ENCODE peak calls at places on chromosomes 16 and 17, in seven cellular contexts. One of them, this sample, is unnamed.

GRCh38 chr16:83054302-83054701 is 427.5 kb downstream of the CDH13 start:
- DNase-seq in HAP-1: no peak
- DNase-seq in right lobe of liver: no peak
- DNase-seq in thoracic aorta: no peak
- DNase-seq in neural progenitor cell: no peak
- DNase-seq in MM.1S: no peak
- DNase-seq in upper lobe of right lung: no peak
- DNase-seq in this sample: no peak

GRCh38 chr16:58196898-58197313 is 1.0 kb downstream of the CSNK2A2 start:
- DNase-seq in upper lobe of right lung: no peak
- DNase-seq in right lobe of liver: no peak
- DNase-seq in neural progenitor cell: peak; percentile 19
- DNase-seq in HAP-1: no peak
- DNase-seq in MM.1S: no peak
- DNase-seq in thoracic aorta: no peak
- DNase-seq in this sample: no peak

GRCh38 chr16:9441021-9441420 is 349.6 kb downstream of the HAPSTR1 start:
- DNase-seq in thoracic aorta: no peak
- DNase-seq in MM.1S: peak; percentile 42
- DNase-seq in neural progenitor cell: peak; percentile 20
- DNase-seq in HAP-1: no peak
- DNase-seq in upper lobe of right lung: no peak
- DNase-seq in right lobe of liver: no peak
- DNase-seq in this sample: no peak

GRCh38 chr17:27846042-27846655 is 45.8 kb upstream of the NOS2 start:
- DNase-seq in MM.1S: no peak
- DNase-seq in thoracic aorta: no peak
- DNase-seq in HAP-1: no peak
- DNase-seq in right lobe of liver: no peak
- DNase-seq in upper lobe of right lung: no peak
- DNase-seq in neural progenitor cell: no peak
- DNase-seq in this sample: no peak

GRCh38 chr17:77491921-77492445 is 351.2 kb downstream of the SEC14L1 start:
- DNase-seq in HAP-1: no peak
- DNase-seq in MM.1S: peak; percentile 97
- DNase-seq in upper lobe of right lung: peak; percentile 54
- DNase-seq in right lobe of liver: no peak
- DNase-seq in thoracic aorta: no peak
- DNase-seq in neural progenitor cell: no peak
- DNase-seq in this sample: no peak

GRCh38 chr16:3443108-3444031 is at the start of the genes NAA60 and ZNF597:
- DNase-seq in MM.1S: peak; percentile 89
- DNase-seq in right lobe of liver: peak; percentile 77
- DNase-seq in thoracic aorta: peak; percentile 45
- DNase-seq in upper lobe of right lung: peak; percentile 88
- DNase-seq in neural progenitor cell: peak; percentile 92
- DNase-seq in HAP-1: peak; percentile 95
- DNase-seq in this sample: peak; percentile 75

GRCh38 chr17:81401727-81402529 is 6.7 kb downstream of the BAHCC1 start:
- DNase-seq in upper lobe of right lung: no peak
- DNase-seq in MM.1S: no peak
- DNase-seq in neural progenitor cell: peak; percentile 69
- DNase-seq in thoracic aorta: no peak
- DNase-seq in HAP-1: peak; percentile 62
- DNase-seq in right lobe of liver: no peak
- DNase-seq in this sample: no peak

GRCh38 chr17:75983501-75984181 is 4.6 kb downstream of the TEN1 start:
- DNase-seq in thoracic aorta: no peak
- DNase-seq in MM.1S: no peak
- DNase-seq in upper lobe of right lung: peak; percentile 72
- DNase-seq in neural progenitor cell: no peak
- DNase-seq in HAP-1: peak; percentile 93
- DNase-seq in right lobe of liver: peak; percentile 68
- DNase-seq in this sample: no peak

DNA sequence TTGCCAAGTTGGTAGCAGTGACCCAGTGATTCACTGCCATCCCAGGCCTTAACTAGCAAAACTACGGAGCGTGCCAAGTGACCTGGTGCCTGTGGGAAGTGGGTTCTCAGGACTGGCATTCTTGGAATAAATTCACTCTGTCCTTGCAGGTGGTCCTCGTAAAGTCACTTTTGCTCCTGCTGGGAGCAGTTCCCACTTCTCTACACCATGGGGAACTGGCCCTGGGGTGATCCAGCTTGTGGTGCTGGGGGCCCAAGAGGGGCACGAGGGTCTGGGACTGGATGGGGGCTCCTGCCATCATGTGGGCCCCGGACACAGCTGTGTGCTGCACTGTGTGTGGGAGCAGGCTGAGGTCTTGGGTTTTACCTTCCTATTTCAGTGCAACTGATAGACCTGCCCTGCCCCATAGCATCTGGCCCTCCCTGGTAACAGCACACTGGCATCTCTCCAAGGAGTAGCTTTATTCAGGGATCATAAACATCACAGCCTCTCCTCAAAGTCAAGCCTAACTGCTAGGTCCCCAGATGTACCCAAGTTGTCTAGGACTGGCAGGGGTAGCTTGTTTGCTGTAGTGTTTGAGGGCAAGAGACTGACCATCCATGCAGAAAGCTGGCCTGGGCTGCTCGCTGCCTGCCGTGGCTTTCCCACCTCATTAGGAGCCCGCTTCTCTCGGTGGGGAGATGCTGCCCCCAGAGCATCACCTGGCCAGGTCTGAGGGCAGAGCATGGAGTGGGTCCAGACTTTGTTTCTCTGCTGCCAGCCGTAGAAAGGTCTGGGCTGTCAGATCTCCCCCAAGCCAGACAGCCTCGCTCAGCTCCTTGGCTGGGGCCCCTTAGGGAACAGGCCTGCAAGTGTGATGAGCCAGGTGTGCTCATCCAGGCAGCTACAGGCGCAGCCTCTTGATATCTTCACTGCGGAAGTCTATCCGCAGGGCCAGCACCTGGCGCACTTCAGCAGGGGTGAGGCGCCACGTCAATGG is 26.0 kb downstream of the FCSK start:
- DNase-seq in HAP-1: no peak
- DNase-seq in upper lobe of right lung: no peak
- DNase-seq in MM.1S: no peak
- DNase-seq in right lobe of liver: no peak
- DNase-seq in neural progenitor cell: no peak
- DNase-seq in thoracic aorta: no peak
- DNase-seq in this sample: no peak
- H3K36me3 ChIP-seq in HAP-1: peaks cover 45% of the 10 kb centered on the region
- H3K36me3 ChIP-seq in upper lobe of right lung: peaks cover 61% of the 10 kb centered on the region
- H3K36me3 ChIP-seq in MM.1S: no peaks in the 10 kb centered on the region
- H3K36me3 ChIP-seq in right lobe of liver: peaks cover 23% of the 10 kb centered on the region
- H3K36me3 ChIP-seq in neural progenitor cell: no peaks in the 10 kb centered on the region
- H3K36me3 ChIP-seq in thoracic aorta: peaks cover 30% of the 10 kb centered on the region
- H3K36me3 ChIP-seq in this sample: peaks cover 44% of the 10 kb centered on the region

DNA sequence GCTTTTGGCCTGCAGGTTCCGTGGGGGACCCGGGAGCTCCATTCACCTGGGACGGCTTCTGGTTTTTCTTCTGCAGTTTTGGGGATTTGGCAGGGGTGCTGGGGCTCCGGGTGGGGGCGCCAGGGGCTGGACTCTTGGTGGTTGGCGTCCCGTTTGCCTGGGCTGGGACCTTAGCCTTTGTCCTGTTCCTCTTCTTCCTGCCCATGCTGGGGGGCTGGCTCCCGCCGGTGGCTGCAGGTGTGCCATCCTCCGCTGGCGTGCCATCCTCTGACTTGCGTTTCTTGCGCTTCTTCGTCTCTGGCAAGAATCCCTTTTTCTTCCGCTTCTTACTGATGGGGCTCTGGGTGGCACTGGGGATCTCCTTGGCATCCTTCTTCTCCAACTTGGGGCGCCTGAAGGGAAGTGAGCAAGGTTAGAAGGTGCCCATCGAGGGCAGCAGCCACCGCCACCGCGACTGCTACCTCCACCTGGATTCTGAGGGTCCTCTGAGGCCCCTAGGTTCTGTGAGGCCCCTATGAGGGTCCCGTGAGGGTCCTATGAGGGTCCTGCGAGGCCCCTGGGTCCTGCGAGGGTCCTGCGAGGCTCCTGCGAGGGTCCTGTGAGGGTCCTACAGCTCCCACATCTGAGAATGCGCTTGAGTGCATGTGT is 15.5 kb downstream of the MYBBP1A start:
- DNase-seq in right lobe of liver: no peak
- DNase-seq in neural progenitor cell: no peak
- DNase-seq in thoracic aorta: no peak
- DNase-seq in upper lobe of right lung: no peak
- DNase-seq in HAP-1: no peak
- DNase-seq in MM.1S: no peak
- DNase-seq in this sample: no peak
- H3K36me3 ChIP-seq in right lobe of liver: peaks cover 4% of the 10 kb centered on the region
- H3K36me3 ChIP-seq in neural progenitor cell: no peaks in the 10 kb centered on the region
- H3K36me3 ChIP-seq in thoracic aorta: peaks cover 24% of the 10 kb centered on the region
- H3K36me3 ChIP-seq in upper lobe of right lung: peaks cover 54% of the 10 kb centered on the region
- H3K36me3 ChIP-seq in HAP-1: peaks cover 71% of the 10 kb centered on the region
- H3K36me3 ChIP-seq in MM.1S: peaks cover 3% of the 10 kb centered on the region
- H3K36me3 ChIP-seq in this sample: peaks cover 61% of the 10 kb centered on the region

DNA sequence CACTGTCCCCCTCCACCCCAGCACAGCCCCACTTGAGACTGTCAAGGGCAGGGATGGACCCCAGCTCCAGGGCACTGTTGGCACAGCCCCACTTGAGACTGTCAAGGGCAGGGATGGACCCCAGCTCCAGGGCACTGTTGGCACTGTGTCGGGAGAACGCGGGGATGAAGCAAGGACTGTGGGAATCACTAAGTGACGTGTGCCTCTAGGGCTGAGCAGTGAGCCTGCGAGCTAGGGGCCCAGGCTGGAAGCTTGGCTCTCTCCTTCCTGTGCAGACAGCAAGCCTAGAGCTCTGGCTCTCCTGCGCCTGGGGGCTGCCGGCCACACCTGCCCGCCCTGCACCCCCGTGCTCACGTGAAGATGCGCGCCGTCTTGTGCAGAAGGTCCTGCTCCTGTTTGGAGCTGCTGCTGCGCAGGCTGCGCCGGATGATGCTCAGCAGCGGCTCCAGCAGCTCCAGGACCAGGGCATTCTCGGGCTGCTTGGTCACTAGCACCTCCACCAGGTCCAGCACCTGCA is 11.0 kb downstream of the MYBBP1A start:
- DNase-seq in MM.1S: no peak
- DNase-seq in HAP-1: no peak
- DNase-seq in neural progenitor cell: no peak
- DNase-seq in upper lobe of right lung: no peak
- DNase-seq in right lobe of liver: no peak
- DNase-seq in thoracic aorta: no peak
- DNase-seq in this sample: no peak
- H3K36me3 ChIP-seq in MM.1S: peaks cover 3% of the 10 kb centered on the region
- H3K36me3 ChIP-seq in HAP-1: peaks cover 94% of the 10 kb centered on the region
- H3K36me3 ChIP-seq in neural progenitor cell: no peaks in the 10 kb centered on the region
- H3K36me3 ChIP-seq in upper lobe of right lung: peaks cover 81% of the 10 kb centered on the region
- H3K36me3 ChIP-seq in right lobe of liver: peaks cover 9% of the 10 kb centered on the region
- H3K36me3 ChIP-seq in thoracic aorta: peaks cover 51% of the 10 kb centered on the region
- H3K36me3 ChIP-seq in this sample: peaks cover 92% of the 10 kb centered on the region

GRCh38 chr17:45009676-45010467 is 41.6 kb downstream of the DCAKD start:
- DNase-seq in HAP-1: no peak
- DNase-seq in MM.1S: no peak
- DNase-seq in neural progenitor cell: no peak
- DNase-seq in right lobe of liver: no peak
- DNase-seq in upper lobe of right lung: no peak
- DNase-seq in thoracic aorta: no peak
- DNase-seq in this sample: no peak

GRCh38 chr17:45006927-45007461 is 38.9 kb upstream of the C1QL1 start:
- DNase-seq in MM.1S: no peak
- DNase-seq in right lobe of liver: no peak
- DNase-seq in upper lobe of right lung: no peak
- DNase-seq in neural progenitor cell: peak; percentile 50
- DNase-seq in HAP-1: no peak
- DNase-seq in thoracic aorta: no peak
- DNase-seq in this sample: no peak

GRCh38 chr17:45005700-45006099 is 37.6 kb upstream of the C1QL1 start:
- DNase-seq in right lobe of liver: no peak
- DNase-seq in neural progenitor cell: no peak
- DNase-seq in HAP-1: no peak
- DNase-seq in thoracic aorta: no peak
- DNase-seq in upper lobe of right lung: no peak
- DNase-seq in MM.1S: no peak
- DNase-seq in this sample: no peak

GRCh38 chr17:45011767-45012166 is 39.7 kb downstream of the DCAKD start:
- DNase-seq in HAP-1: no peak
- DNase-seq in MM.1S: no peak
- DNase-seq in right lobe of liver: no peak
- DNase-seq in neural progenitor cell: no peak
- DNase-seq in thoracic aorta: no peak
- DNase-seq in upper lobe of right lung: no peak
- DNase-seq in this sample: no peak

GRCh38 chr17:45008191-45008590 is 40.1 kb upstream of the C1QL1 start:
- DNase-seq in MM.1S: no peak
- DNase-seq in neural progenitor cell: no peak
- DNase-seq in HAP-1: no peak
- DNase-seq in upper lobe of right lung: no peak
- DNase-seq in right lobe of liver: no peak
- DNase-seq in thoracic aorta: no peak
- DNase-seq in this sample: no peak
- H3K36me3 ChIP-seq in MM.1S: no peaks in the 10 kb centered on the region
- H3K36me3 ChIP-seq in neural progenitor cell: no peaks in the 10 kb centered on the region
- H3K36me3 ChIP-seq in HAP-1: no peaks in the 10 kb centered on the region
- H3K36me3 ChIP-seq in upper lobe of right lung: no peaks in the 10 kb centered on the region
- H3K36me3 ChIP-seq in right lobe of liver: no peaks in the 10 kb centered on the region
- H3K36me3 ChIP-seq in thoracic aorta: no peaks in the 10 kb centered on the region
- H3K36me3 ChIP-seq in this sample: no peaks in the 10 kb centered on the region

GRCh38 chr16:86542756-86543750 is 12.0 kb downstream of the MTHFSD start:
- DNase-seq in neural progenitor cell: no peak
- DNase-seq in upper lobe of right lung: peak; percentile 49
- DNase-seq in HAP-1: no peak
- DNase-seq in MM.1S: no peak
- DNase-seq in right lobe of liver: no peak
- DNase-seq in thoracic aorta: no peak
- DNase-seq in this sample: no peak
- H3K36me3 ChIP-seq in neural progenitor cell: no peaks in the 10 kb centered on the region
- H3K36me3 ChIP-seq in upper lobe of right lung: peaks cover 68% of the 10 kb centered on the region
- H3K36me3 ChIP-seq in HAP-1: peaks cover 36% of the 10 kb centered on the region
- H3K36me3 ChIP-seq in MM.1S: no peaks in the 10 kb centered on the region
- H3K36me3 ChIP-seq in right lobe of liver: peaks cover 37% of the 10 kb centered on the region
- H3K36me3 ChIP-seq in thoracic aorta: peaks cover 40% of the 10 kb centered on the region
- H3K36me3 ChIP-seq in this sample: peaks cover 59% of the 10 kb centered on the region

DNA sequence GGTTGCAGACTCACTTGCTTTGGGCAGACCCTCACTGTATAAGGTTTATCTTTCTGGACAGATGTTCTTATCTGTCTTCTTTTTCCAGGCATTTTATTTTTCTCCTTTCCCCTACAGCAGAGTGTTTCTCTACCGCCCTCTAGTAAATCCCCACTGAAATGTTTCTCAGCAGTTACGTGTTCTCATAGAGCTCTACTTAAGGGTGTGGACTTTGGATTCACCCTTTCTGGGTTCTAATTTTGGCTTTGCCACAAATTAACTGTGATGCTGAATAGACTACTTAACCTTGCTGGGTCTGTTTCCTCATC is 2.0 kb downstream of the ADAT1 start:
- DNase-seq in right lobe of liver: no peak
- DNase-seq in MM.1S: peak; percentile 9
- DNase-seq in HAP-1: no peak
- DNase-seq in thoracic aorta: no peak
- DNase-seq in upper lobe of right lung: no peak
- DNase-seq in neural progenitor cell: peak; percentile 52
- DNase-seq in this sample: no peak
- H3K36me3 ChIP-seq in right lobe of liver: peaks cover 10% of the 10 kb centered on the region
- H3K36me3 ChIP-seq in MM.1S: no peaks in the 10 kb centered on the region
- H3K36me3 ChIP-seq in HAP-1: peaks cover 27% of the 10 kb centered on the region
- H3K36me3 ChIP-seq in thoracic aorta: peaks cover 22% of the 10 kb centered on the region
- H3K36me3 ChIP-seq in upper lobe of right lung: peaks cover 48% of the 10 kb centered on the region
- H3K36me3 ChIP-seq in neural progenitor cell: no peaks in the 10 kb centered on the region
- H3K36me3 ChIP-seq in this sample: peaks cover 9% of the 10 kb centered on the region

This sample was measured in effector memory CD4-positive, alpha-beta T cell.